ENCODE peak calls at places on chromosomes 12 and 14, in five cellular contexts. R is HFFc6, H is mammary epithelial cell, V is GM12865, S is prostate gland. A is an unnamed sample.

GRCh38 chr12:5220835-5221234 is 177.2 kb downstream of the KCNA5 start:
- DNase-seq in S (no peak), V (no peak), R (no peak), H (peak; percentile 55), A (no peak)

GRCh38 chr14:74083161-74083560 is 1.1 kb downstream of the ALDH6A1 start:
- DNase-seq in H (no peak), R (no peak), V (no peak), S (no peak), A (no peak)

GRCh38 chr12:75694891-75695290 is 183.5 kb upstream of the KRR1 start:
- DNase-seq in R (no peak), S (no peak), H (no peak), V (no peak), A (no peak)

GRCh38 chr14:88868558-88869159 is 44.2 kb downstream of the TTC8 start:
- DNase-seq in R (peak; percentile 37), V (peak; percentile 34), S (peak; percentile 10), H (peak; percentile 39), A (no peak)

GRCh38 chr14:60945984-60946383 is 34.9 kb downstream of the TRMT5 start:
- DNase-seq in H (no peak), R (no peak), V (no peak), S (no peak), A (no peak)

GRCh38 chr14:102629700-102630365 is 37.4 kb downstream of the RCOR1 start:
- DNase-seq in S (peak; percentile 10), H (no peak), R (no peak), V (no peak), A (no peak)

GRCh38 chr12:3231399-3231876 is 154.3 kb downstream of the TSPAN9 start:
- DNase-seq in R (no peak), S (no peak), H (no peak), V (no peak), A (no peak)

GRCh38 chr14:81388236-81388801 is 11.8 kb downstream of the STON2 start:
- DNase-seq in H (no peak), R (no peak), S (no peak), V (no peak), A (no peak)

GRCh38 chr12:33438890-33439586 is 581 bp downstream of the SYT10 start:
- DNase-seq in H (peak; percentile 24), V (no peak), S (no peak), R (no peak), A (no peak)

GRCh38 chr12:64097346-64098105 is 124.6 kb downstream of the KICS2 start:
- DNase-seq in S (no peak), H (no peak), R (no peak), V (no peak), A (no peak)

GRCh38 chr12:64088431-64089349 is 133.4 kb downstream of the KICS2 start:
- DNase-seq in H (peak; percentile 93), V (peak; percentile 10), S (peak; percentile 71), R (peak; percentile 93), A (peak; percentile 77)

GRCh38 chr12:3419538-3419937 is 71.5 kb upstream of the PRMT8 start:
- DNase-seq in R (no peak), S (no peak), V (no peak), H (no peak), A (no peak)

GRCh38 chr14:104556256-104557021 is 23.1 kb upstream of the C14orf180 start:
- DNase-seq in S (no peak), H (no peak), R (no peak), V (no peak), A (no peak)

GRCh38 chr14:101711041-101711861 is 50.3 kb upstream of the PPP2R5C start:
- DNase-seq in V (no peak), S (no peak), R (no peak), H (no peak), A (no peak)

GRCh38 chr12:79897617-79898016 is 37.3 kb downstream of the PPP1R12A start:
- DNase-seq in H (peak; percentile 97), V (no peak), S (no peak), R (peak; percentile 94), A (peak; percentile 54)

GRCh38 chr12:87086118-87086891 is 830.1 kb upstream of the MGAT4C start:
- DNase-seq in R (no peak), V (no peak), S (no peak), H (peak; percentile 56), A (no peak)

GRCh38 chr12:116564080-116564479 is 4.9 kb downstream of the MAP1LC3B2 start:
- DNase-seq in V (no peak), R (no peak), S (no peak), H (no peak), A (no peak)

GRCh38 chr12:868722-869121 is 80.8 kb downstream of the RAD52 start:
- DNase-seq in R (no peak), S (no peak), V (no peak), H (no peak), A (no peak)

GRCh38 chr12:122437656-122438121 is 15.2 kb upstream of the CLIP1 start:
- DNase-seq in V (no peak), R (peak; percentile 30), S (peak; percentile 60), H (peak; percentile 74), A (no peak)

GRCh38 chr14:75025082-75025481 is 22.4 kb downstream of the EIF2B2 start:
- DNase-seq in V (no peak), H (no peak), R (no peak), S (no peak), A (no peak)

GRCh38 chr12:28527631-28528249 is 337.5 kb downstream of the CCDC91 start:
- DNase-seq in H (peak; percentile 40), R (no peak), S (no peak), V (no peak), A (no peak)

GRCh38 chr12:123363385-123363742 is 1.3 kb downstream of the SBNO1 start:
- DNase-seq in V (peak; percentile 39), S (no peak), H (no peak), R (peak; percentile 23), A (no peak)

GRCh38 chr12:4273651-4274395 is at the start of gene CCND2:
- DNase-seq in V (peak; percentile 90), S (peak; percentile 74), H (peak; percentile 89), R (no peak), A (no peak)

GRCh38 chr14:75132374-75133086 is 5.7 kb upstream of the NEK9 start:
- DNase-seq in R (peak; percentile 71), V (peak; percentile 77), S (peak; percentile 76), H (peak; percentile 71), A (no peak)

GRCh38 chr12:23014749-23015148 is 389.8 kb downstream of the ETNK1 start:
- DNase-seq in V (no peak), H (no peak), R (no peak), S (no peak), A (no peak)
- TF ChIP-seq CTCF in V (no peak), H (no peak), R (no peak), S (no peak), A (no peak)

GRCh38 chr14:21300892-21301291 is 21.0 kb downstream of the RPGRIP1 start:
- DNase-seq in H (no peak), R (no peak), V (peak; percentile 28), S (no peak), A (no peak)
- TF ChIP-seq CTCF in H (no peak), R (no peak), V (no peak), S (no peak), A (no peak)

GRCh38 chr12:121089031-121089812 is 43.5 kb upstream of the P2RX7 start:
- DNase-seq in R (no peak), V (no peak), S (no peak), H (no peak), A (no peak)
- TF ChIP-seq CTCF in R (no peak), V (no peak), S (no peak), H (no peak), A (no peak)

GRCh38 chr12:14258468-14258947 is 107.0 kb upstream of the ATF7IP start:
- DNase-seq in V (no peak), S (no peak), R (no peak), H (no peak), A (no peak)

GRCh38 chr12:14257303-14257733 is 108.2 kb upstream of the ATF7IP start:
- DNase-seq in S (no peak), V (no peak), H (no peak), R (no peak), A (no peak)

GRCh38 chr12:14257734-14258467 is 107.6 kb upstream of the ATF7IP start:
- DNase-seq in V (peak; percentile 94), S (peak; percentile 93), H (peak; percentile 96), R (peak; percentile 98), A (peak; percentile 99)

GRCh38 chr12:14256139-14256538 is 109.3 kb upstream of the ATF7IP start:
- DNase-seq in R (peak; percentile 36), V (peak; percentile 44), H (no peak), S (no peak), A (no peak)

DNA sequence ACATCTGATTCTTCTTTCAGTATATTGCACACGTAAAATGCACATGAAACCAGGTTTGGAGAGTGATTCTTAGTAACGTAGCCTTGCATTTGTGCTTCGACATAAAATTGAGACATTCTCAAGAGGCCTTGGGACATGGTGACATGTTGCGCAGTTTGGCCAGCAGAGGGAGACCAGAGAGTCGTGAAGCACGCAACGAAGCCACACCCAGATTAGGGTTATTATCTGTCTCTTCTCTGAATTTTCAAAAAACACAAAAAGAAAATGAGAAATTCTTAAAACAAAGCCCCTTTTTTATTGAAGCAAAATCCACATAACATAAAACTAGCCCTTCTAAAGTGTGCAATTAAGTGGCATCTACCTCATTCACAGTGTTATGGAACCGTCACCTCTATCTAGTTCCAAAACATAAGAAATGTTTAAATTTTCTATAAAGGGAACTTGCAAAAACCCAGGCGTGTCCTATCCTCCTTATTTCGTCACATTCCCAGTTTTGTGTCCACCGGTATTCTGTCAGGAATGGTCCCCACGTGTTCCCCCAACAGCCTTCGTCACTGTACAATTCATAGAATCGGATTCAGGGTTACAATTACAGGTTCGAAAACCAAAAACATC is 108.8 kb upstream of the ATF7IP start:
- DNase-seq in H (peak; percentile 42), R (peak; percentile 64), V (peak; percentile 94), S (peak; percentile 63), A (peak; percentile 72)
- TF ChIP-seq CTCF in H (peak; percentile 70), R (peak; percentile 91), V (peak; percentile 69), S (peak; percentile 58), A (peak; percentile 77)

A was measured in AG09319.